ENCODE peak calls at places on chromosomes 3 and 15, in ten cellular contexts. One of them, this sample, is unnamed.

GRCh38 chr3:141228385-141228784 is 3.2 kb upstream of the PXYLP1 start:
- DNase-seq in COR-L47: peak
- DNase-seq in AML-193: no peak
- DNase-seq in activated CD8-positive, alpha-beta memory T cell treated with anti-CD3 and anti-CD28 coated beads, Interleukin-2, amount 50 U/mL, for 48 hours: no peak
- DNase-seq in stimulated activated CD4-positive, alpha-beta T cell treated with anti-CD3 and anti-CD28 coated beads, Interleukin-12 subunit alpha, Interleukin-12 subunit beta, amount 100 ng/mL, for 24 hours: no peak
- DNase-seq in NCI-H1694 treated with DMSO at 0.1 percent for 48 hours: no peak
- DNase-seq in M059J: no peak
- DNase-seq in NCI-H1048: no peak
- DNase-seq in hepatic stellate cell: no peak
- DNase-seq in activated B cell treated with CpG ODN at 0.5 μM for 24 hours: no peak
- DNase-seq in this sample: no peak

GRCh38 chr3:103048371-103048722 is 613.5 kb downstream of the ZPLD1 start:
- DNase-seq in activated B cell treated with CpG ODN at 0.5 μM for 24 hours: no peak
- DNase-seq in NCI-H1694 treated with DMSO at 0.1 percent for 48 hours: no peak
- DNase-seq in hepatic stellate cell: no peak
- DNase-seq in COR-L47: no peak
- DNase-seq in activated CD8-positive, alpha-beta memory T cell treated with anti-CD3 and anti-CD28 coated beads, Interleukin-2, amount 50 U/mL, for 48 hours: no peak
- DNase-seq in NCI-H1048: no peak
- DNase-seq in M059J: peak
- DNase-seq in AML-193: peak
- DNase-seq in stimulated activated CD4-positive, alpha-beta T cell treated with anti-CD3 and anti-CD28 coated beads, Interleukin-12 subunit alpha, Interleukin-12 subunit beta, amount 100 ng/mL, for 24 hours: no peak
- DNase-seq in this sample: no peak

GRCh38 chr3:173090492-173090891 is 50.5 kb downstream of the SPATA16 start:
- DNase-seq in stimulated activated CD4-positive, alpha-beta T cell treated with anti-CD3 and anti-CD28 coated beads, Interleukin-12 subunit alpha, Interleukin-12 subunit beta, amount 100 ng/mL, for 24 hours: no peak
- DNase-seq in NCI-H1694 treated with DMSO at 0.1 percent for 48 hours: no peak
- DNase-seq in M059J: no peak
- DNase-seq in activated CD8-positive, alpha-beta memory T cell treated with anti-CD3 and anti-CD28 coated beads, Interleukin-2, amount 50 U/mL, for 48 hours: no peak
- DNase-seq in NCI-H1048: no peak
- DNase-seq in AML-193: no peak
- DNase-seq in activated B cell treated with CpG ODN at 0.5 μM for 24 hours: no peak
- DNase-seq in hepatic stellate cell: no peak
- DNase-seq in COR-L47: no peak
- DNase-seq in this sample: no peak

GRCh38 chr3:181134873-181135272 is 145.3 kb upstream of the DNAJC19 start:
- DNase-seq in COR-L47: no peak
- DNase-seq in NCI-H1694 treated with DMSO at 0.1 percent for 48 hours: no peak
- DNase-seq in AML-193: no peak
- DNase-seq in stimulated activated CD4-positive, alpha-beta T cell treated with anti-CD3 and anti-CD28 coated beads, Interleukin-12 subunit alpha, Interleukin-12 subunit beta, amount 100 ng/mL, for 24 hours: no peak
- DNase-seq in NCI-H1048: no peak
- DNase-seq in activated B cell treated with CpG ODN at 0.5 μM for 24 hours: no peak
- DNase-seq in hepatic stellate cell: no peak
- DNase-seq in M059J: peak
- DNase-seq in activated CD8-positive, alpha-beta memory T cell treated with anti-CD3 and anti-CD28 coated beads, Interleukin-2, amount 50 U/mL, for 48 hours: no peak
- DNase-seq in this sample: no peak

GRCh38 chr15:52019394-52020252 is 604 bp downstream of the MAPK6 start:
- DNase-seq in AML-193: peak
- DNase-seq in M059J: peak
- DNase-seq in activated CD8-positive, alpha-beta memory T cell treated with anti-CD3 and anti-CD28 coated beads, Interleukin-2, amount 50 U/mL, for 48 hours: peak
- DNase-seq in hepatic stellate cell: peak
- DNase-seq in COR-L47: peak
- DNase-seq in activated B cell treated with CpG ODN at 0.5 μM for 24 hours: peak
- DNase-seq in NCI-H1048: peak
- DNase-seq in NCI-H1694 treated with DMSO at 0.1 percent for 48 hours: no peak
- DNase-seq in stimulated activated CD4-positive, alpha-beta T cell treated with anti-CD3 and anti-CD28 coated beads, Interleukin-12 subunit alpha, Interleukin-12 subunit beta, amount 100 ng/mL, for 24 hours: peak
- DNase-seq in this sample: peak

GRCh38 chr3:17342126-17342525 is 400.3 kb downstream of the TBC1D5 start:
- DNase-seq in M059J: no peak
- DNase-seq in NCI-H1694 treated with DMSO at 0.1 percent for 48 hours: no peak
- DNase-seq in AML-193: peak
- DNase-seq in activated CD8-positive, alpha-beta memory T cell treated with anti-CD3 and anti-CD28 coated beads, Interleukin-2, amount 50 U/mL, for 48 hours: no peak
- DNase-seq in stimulated activated CD4-positive, alpha-beta T cell treated with anti-CD3 and anti-CD28 coated beads, Interleukin-12 subunit alpha, Interleukin-12 subunit beta, amount 100 ng/mL, for 24 hours: no peak
- DNase-seq in COR-L47: no peak
- DNase-seq in NCI-H1048: no peak
- DNase-seq in hepatic stellate cell: no peak
- DNase-seq in activated B cell treated with CpG ODN at 0.5 μM for 24 hours: no peak
- DNase-seq in this sample: no peak

GRCh38 chr3:134630506-134630905 is 20.3 kb downstream of the KY start:
- DNase-seq in activated B cell treated with CpG ODN at 0.5 μM for 24 hours: no peak
- DNase-seq in AML-193: peak
- DNase-seq in hepatic stellate cell: no peak
- DNase-seq in activated CD8-positive, alpha-beta memory T cell treated with anti-CD3 and anti-CD28 coated beads, Interleukin-2, amount 50 U/mL, for 48 hours: peak
- DNase-seq in stimulated activated CD4-positive, alpha-beta T cell treated with anti-CD3 and anti-CD28 coated beads, Interleukin-12 subunit alpha, Interleukin-12 subunit beta, amount 100 ng/mL, for 24 hours: no peak
- DNase-seq in NCI-H1048: no peak
- DNase-seq in COR-L47: no peak
- DNase-seq in NCI-H1694 treated with DMSO at 0.1 percent for 48 hours: no peak
- DNase-seq in M059J: no peak
- DNase-seq in this sample: peak

GRCh38 chr3:142929890-142930289 is 33.6 kb downstream of the PAQR9 start:
- DNase-seq in NCI-H1048: no peak
- DNase-seq in NCI-H1694 treated with DMSO at 0.1 percent for 48 hours: no peak
- DNase-seq in stimulated activated CD4-positive, alpha-beta T cell treated with anti-CD3 and anti-CD28 coated beads, Interleukin-12 subunit alpha, Interleukin-12 subunit beta, amount 100 ng/mL, for 24 hours: no peak
- DNase-seq in M059J: no peak
- DNase-seq in hepatic stellate cell: no peak
- DNase-seq in AML-193: no peak
- DNase-seq in activated B cell treated with CpG ODN at 0.5 μM for 24 hours: no peak
- DNase-seq in COR-L47: no peak
- DNase-seq in activated CD8-positive, alpha-beta memory T cell treated with anti-CD3 and anti-CD28 coated beads, Interleukin-2, amount 50 U/mL, for 48 hours: no peak
- DNase-seq in this sample: no peak

GRCh38 chr3:138049157-138049919 is 39.4 kb downstream of the CLDN18 start:
- DNase-seq in AML-193: no peak
- DNase-seq in COR-L47: no peak
- DNase-seq in NCI-H1694 treated with DMSO at 0.1 percent for 48 hours: no peak
- DNase-seq in M059J: peak
- DNase-seq in stimulated activated CD4-positive, alpha-beta T cell treated with anti-CD3 and anti-CD28 coated beads, Interleukin-12 subunit alpha, Interleukin-12 subunit beta, amount 100 ng/mL, for 24 hours: no peak
- DNase-seq in NCI-H1048: no peak
- DNase-seq in activated B cell treated with CpG ODN at 0.5 μM for 24 hours: no peak
- DNase-seq in activated CD8-positive, alpha-beta memory T cell treated with anti-CD3 and anti-CD28 coated beads, Interleukin-2, amount 50 U/mL, for 48 hours: no peak
- DNase-seq in hepatic stellate cell: peak
- DNase-seq in this sample: no peak

GRCh38 chr15:83887404-83887803 is 233.5 kb downstream of the ADAMTSL3 start:
- DNase-seq in hepatic stellate cell: no peak
- DNase-seq in activated B cell treated with CpG ODN at 0.5 μM for 24 hours: no peak
- DNase-seq in AML-193: no peak
- DNase-seq in stimulated activated CD4-positive, alpha-beta T cell treated with anti-CD3 and anti-CD28 coated beads, Interleukin-12 subunit alpha, Interleukin-12 subunit beta, amount 100 ng/mL, for 24 hours: no peak
- DNase-seq in COR-L47: no peak
- DNase-seq in NCI-H1694 treated with DMSO at 0.1 percent for 48 hours: no peak
- DNase-seq in NCI-H1048: no peak
- DNase-seq in activated CD8-positive, alpha-beta memory T cell treated with anti-CD3 and anti-CD28 coated beads, Interleukin-2, amount 50 U/mL, for 48 hours: no peak
- DNase-seq in M059J: no peak
- DNase-seq in this sample: no peak

GRCh38 chr15:42608110-42608531 is 32.7 kb downstream of the STARD9 start:
- DNase-seq in NCI-H1694 treated with DMSO at 0.1 percent for 48 hours: no peak
- DNase-seq in stimulated activated CD4-positive, alpha-beta T cell treated with anti-CD3 and anti-CD28 coated beads, Interleukin-12 subunit alpha, Interleukin-12 subunit beta, amount 100 ng/mL, for 24 hours: no peak
- DNase-seq in activated B cell treated with CpG ODN at 0.5 μM for 24 hours: no peak
- DNase-seq in COR-L47: no peak
- DNase-seq in hepatic stellate cell: no peak
- DNase-seq in NCI-H1048: no peak
- DNase-seq in activated CD8-positive, alpha-beta memory T cell treated with anti-CD3 and anti-CD28 coated beads, Interleukin-2, amount 50 U/mL, for 48 hours: peak
- DNase-seq in M059J: peak
- DNase-seq in AML-193: peak
- DNase-seq in this sample: peak

GRCh38 chr3:34957707-34958106 is 681.6 kb upstream of the ARPP21 start:
- DNase-seq in NCI-H1048: no peak
- DNase-seq in COR-L47: no peak
- DNase-seq in activated CD8-positive, alpha-beta memory T cell treated with anti-CD3 and anti-CD28 coated beads, Interleukin-2, amount 50 U/mL, for 48 hours: no peak
- DNase-seq in M059J: no peak
- DNase-seq in NCI-H1694 treated with DMSO at 0.1 percent for 48 hours: no peak
- DNase-seq in AML-193: no peak
- DNase-seq in activated B cell treated with CpG ODN at 0.5 μM for 24 hours: no peak
- DNase-seq in stimulated activated CD4-positive, alpha-beta T cell treated with anti-CD3 and anti-CD28 coated beads, Interleukin-12 subunit alpha, Interleukin-12 subunit beta, amount 100 ng/mL, for 24 hours: no peak
- DNase-seq in hepatic stellate cell: no peak
- DNase-seq in this sample: no peak

GRCh38 chr15:39127925-39128617 is 452.8 kb upstream of the THBS1 start:
- DNase-seq in stimulated activated CD4-positive, alpha-beta T cell treated with anti-CD3 and anti-CD28 coated beads, Interleukin-12 subunit alpha, Interleukin-12 subunit beta, amount 100 ng/mL, for 24 hours: no peak
- DNase-seq in AML-193: no peak
- DNase-seq in hepatic stellate cell: peak
- DNase-seq in NCI-H1048: no peak
- DNase-seq in M059J: peak
- DNase-seq in NCI-H1694 treated with DMSO at 0.1 percent for 48 hours: no peak
- DNase-seq in activated B cell treated with CpG ODN at 0.5 μM for 24 hours: no peak
- DNase-seq in activated CD8-positive, alpha-beta memory T cell treated with anti-CD3 and anti-CD28 coated beads, Interleukin-2, amount 50 U/mL, for 48 hours: no peak
- DNase-seq in COR-L47: peak
- DNase-seq in this sample: no peak

GRCh38 chr3:67863869-67864268 is 209.5 kb upstream of the SUCLG2 start:
- DNase-seq in NCI-H1694 treated with DMSO at 0.1 percent for 48 hours: no peak
- DNase-seq in COR-L47: no peak
- DNase-seq in hepatic stellate cell: no peak
- DNase-seq in NCI-H1048: no peak
- DNase-seq in M059J: no peak
- DNase-seq in activated B cell treated with CpG ODN at 0.5 μM for 24 hours: no peak
- DNase-seq in stimulated activated CD4-positive, alpha-beta T cell treated with anti-CD3 and anti-CD28 coated beads, Interleukin-12 subunit alpha, Interleukin-12 subunit beta, amount 100 ng/mL, for 24 hours: no peak
- DNase-seq in activated CD8-positive, alpha-beta memory T cell treated with anti-CD3 and anti-CD28 coated beads, Interleukin-2, amount 50 U/mL, for 48 hours: no peak
- DNase-seq in AML-193: peak
- DNase-seq in this sample: no peak

GRCh38 chr3:120705851-120706582 is 24.0 kb upstream of the HGD start:
- DNase-seq in M059J: no peak
- DNase-seq in COR-L47: no peak
- DNase-seq in activated B cell treated with CpG ODN at 0.5 μM for 24 hours: no peak
- DNase-seq in stimulated activated CD4-positive, alpha-beta T cell treated with anti-CD3 and anti-CD28 coated beads, Interleukin-12 subunit alpha, Interleukin-12 subunit beta, amount 100 ng/mL, for 24 hours: no peak
- DNase-seq in hepatic stellate cell: no peak
- DNase-seq in activated CD8-positive, alpha-beta memory T cell treated with anti-CD3 and anti-CD28 coated beads, Interleukin-2, amount 50 U/mL, for 48 hours: no peak
- DNase-seq in NCI-H1694 treated with DMSO at 0.1 percent for 48 hours: no peak
- DNase-seq in NCI-H1048: no peak
- DNase-seq in AML-193: no peak
- DNase-seq in this sample: no peak

GRCh38 chr3:170429050-170429449 is 10.4 kb downstream of the CLDN11 start:
- DNase-seq in M059J: peak
- DNase-seq in NCI-H1048: no peak
- DNase-seq in AML-193: no peak
- DNase-seq in NCI-H1694 treated with DMSO at 0.1 percent for 48 hours: no peak
- DNase-seq in activated CD8-positive, alpha-beta memory T cell treated with anti-CD3 and anti-CD28 coated beads, Interleukin-2, amount 50 U/mL, for 48 hours: no peak
- DNase-seq in hepatic stellate cell: peak
- DNase-seq in stimulated activated CD4-positive, alpha-beta T cell treated with anti-CD3 and anti-CD28 coated beads, Interleukin-12 subunit alpha, Interleukin-12 subunit beta, amount 100 ng/mL, for 24 hours: no peak
- DNase-seq in COR-L47: no peak
- DNase-seq in activated B cell treated with CpG ODN at 0.5 μM for 24 hours: no peak
- DNase-seq in this sample: no peak

GRCh38 chr3:171328419-171329082 is 131.7 kb downstream of the TNIK start:
- DNase-seq in AML-193: peak
- DNase-seq in stimulated activated CD4-positive, alpha-beta T cell treated with anti-CD3 and anti-CD28 coated beads, Interleukin-12 subunit alpha, Interleukin-12 subunit beta, amount 100 ng/mL, for 24 hours: no peak
- DNase-seq in activated CD8-positive, alpha-beta memory T cell treated with anti-CD3 and anti-CD28 coated beads, Interleukin-2, amount 50 U/mL, for 48 hours: peak
- DNase-seq in COR-L47: peak
- DNase-seq in NCI-H1694 treated with DMSO at 0.1 percent for 48 hours: no peak
- DNase-seq in activated B cell treated with CpG ODN at 0.5 μM for 24 hours: no peak
- DNase-seq in M059J: peak
- DNase-seq in hepatic stellate cell: no peak
- DNase-seq in NCI-H1048: no peak
- DNase-seq in this sample: peak

GRCh38 chr3:132730891-132731580 is 8.8 kb upstream of the NPHP3 start:
- DNase-seq in activated B cell treated with CpG ODN at 0.5 μM for 24 hours: no peak
- DNase-seq in AML-193: peak
- DNase-seq in stimulated activated CD4-positive, alpha-beta T cell treated with anti-CD3 and anti-CD28 coated beads, Interleukin-12 subunit alpha, Interleukin-12 subunit beta, amount 100 ng/mL, for 24 hours: no peak
- DNase-seq in NCI-H1048: peak
- DNase-seq in COR-L47: peak
- DNase-seq in M059J: peak
- DNase-seq in activated CD8-positive, alpha-beta memory T cell treated with anti-CD3 and anti-CD28 coated beads, Interleukin-2, amount 50 U/mL, for 48 hours: no peak
- DNase-seq in NCI-H1694 treated with DMSO at 0.1 percent for 48 hours: peak
- DNase-seq in hepatic stellate cell: no peak
- DNase-seq in this sample: no peak

GRCh38 chr3:13109516-13109915 is 36.3 kb upstream of the IQSEC1 start:
- DNase-seq in NCI-H1048: no peak
- DNase-seq in AML-193: no peak
- DNase-seq in M059J: no peak
- DNase-seq in activated CD8-positive, alpha-beta memory T cell treated with anti-CD3 and anti-CD28 coated beads, Interleukin-2, amount 50 U/mL, for 48 hours: no peak
- DNase-seq in stimulated activated CD4-positive, alpha-beta T cell treated with anti-CD3 and anti-CD28 coated beads, Interleukin-12 subunit alpha, Interleukin-12 subunit beta, amount 100 ng/mL, for 24 hours: no peak
- DNase-seq in NCI-H1694 treated with DMSO at 0.1 percent for 48 hours: no peak
- DNase-seq in hepatic stellate cell: no peak
- DNase-seq in activated B cell treated with CpG ODN at 0.5 μM for 24 hours: no peak
- DNase-seq in COR-L47: no peak
- DNase-seq in this sample: no peak

GRCh38 chr15:96058103-96058851 is 272.2 kb upstream of the NR2F2 start:
- DNase-seq in AML-193: peak
- DNase-seq in M059J: no peak
- DNase-seq in COR-L47: no peak
- DNase-seq in hepatic stellate cell: no peak
- DNase-seq in activated CD8-positive, alpha-beta memory T cell treated with anti-CD3 and anti-CD28 coated beads, Interleukin-2, amount 50 U/mL, for 48 hours: no peak
- DNase-seq in NCI-H1048: no peak
- DNase-seq in stimulated activated CD4-positive, alpha-beta T cell treated with anti-CD3 and anti-CD28 coated beads, Interleukin-12 subunit alpha, Interleukin-12 subunit beta, amount 100 ng/mL, for 24 hours: no peak
- DNase-seq in activated B cell treated with CpG ODN at 0.5 μM for 24 hours: no peak
- DNase-seq in NCI-H1694 treated with DMSO at 0.1 percent for 48 hours: no peak
- DNase-seq in this sample: no peak

GRCh38 chr15:73691398-73691797 is 7.2 kb downstream of the CD276 start:
- DNase-seq in NCI-H1048: no peak
- DNase-seq in activated B cell treated with CpG ODN at 0.5 μM for 24 hours: no peak
- DNase-seq in M059J: no peak
- DNase-seq in hepatic stellate cell: peak
- DNase-seq in COR-L47: no peak
- DNase-seq in activated CD8-positive, alpha-beta memory T cell treated with anti-CD3 and anti-CD28 coated beads, Interleukin-2, amount 50 U/mL, for 48 hours: no peak
- DNase-seq in AML-193: no peak
- DNase-seq in stimulated activated CD4-positive, alpha-beta T cell treated with anti-CD3 and anti-CD28 coated beads, Interleukin-12 subunit alpha, Interleukin-12 subunit beta, amount 100 ng/mL, for 24 hours: no peak
- DNase-seq in NCI-H1694 treated with DMSO at 0.1 percent for 48 hours: no peak
- DNase-seq in this sample: no peak

GRCh38 chr3:137110392-137110996 is 152.7 kb downstream of the IL20RB start:
- DNase-seq in AML-193: peak
- DNase-seq in M059J: peak
- DNase-seq in activated B cell treated with CpG ODN at 0.5 μM for 24 hours: no peak
- DNase-seq in hepatic stellate cell: peak
- DNase-seq in activated CD8-positive, alpha-beta memory T cell treated with anti-CD3 and anti-CD28 coated beads, Interleukin-2, amount 50 U/mL, for 48 hours: no peak
- DNase-seq in NCI-H1694 treated with DMSO at 0.1 percent for 48 hours: peak
- DNase-seq in COR-L47: peak
- DNase-seq in NCI-H1048: no peak
- DNase-seq in stimulated activated CD4-positive, alpha-beta T cell treated with anti-CD3 and anti-CD28 coated beads, Interleukin-12 subunit alpha, Interleukin-12 subunit beta, amount 100 ng/mL, for 24 hours: no peak
- DNase-seq in this sample: no peak

GRCh38 chr3:10473581-10474438 is 31.6 kb downstream of the ATP2B2 start:
- DNase-seq in hepatic stellate cell: no peak
- DNase-seq in COR-L47: no peak
- DNase-seq in activated B cell treated with CpG ODN at 0.5 μM for 24 hours: no peak
- DNase-seq in M059J: no peak
- DNase-seq in activated CD8-positive, alpha-beta memory T cell treated with anti-CD3 and anti-CD28 coated beads, Interleukin-2, amount 50 U/mL, for 48 hours: no peak
- DNase-seq in AML-193: no peak
- DNase-seq in stimulated activated CD4-positive, alpha-beta T cell treated with anti-CD3 and anti-CD28 coated beads, Interleukin-12 subunit alpha, Interleukin-12 subunit beta, amount 100 ng/mL, for 24 hours: no peak
- DNase-seq in NCI-H1694 treated with DMSO at 0.1 percent for 48 hours: no peak
- DNase-seq in NCI-H1048: no peak
- DNase-seq in this sample: no peak

GRCh38 chr3:159413319-159413718 is 575.3 kb upstream of the IL12A start:
- DNase-seq in AML-193: no peak
- DNase-seq in M059J: no peak
- DNase-seq in NCI-H1694 treated with DMSO at 0.1 percent for 48 hours: no peak
- DNase-seq in activated CD8-positive, alpha-beta memory T cell treated with anti-CD3 and anti-CD28 coated beads, Interleukin-2, amount 50 U/mL, for 48 hours: no peak
- DNase-seq in COR-L47: no peak
- DNase-seq in hepatic stellate cell: no peak
- DNase-seq in stimulated activated CD4-positive, alpha-beta T cell treated with anti-CD3 and anti-CD28 coated beads, Interleukin-12 subunit alpha, Interleukin-12 subunit beta, amount 100 ng/mL, for 24 hours: no peak
- DNase-seq in NCI-H1048: no peak
- DNase-seq in activated B cell treated with CpG ODN at 0.5 μM for 24 hours: no peak
- DNase-seq in this sample: no peak

GRCh38 chr3:42873216-42873982 is 2.3 kb downstream of the CYP8B1 start:
- DNase-seq in AML-193: no peak
- DNase-seq in NCI-H1694 treated with DMSO at 0.1 percent for 48 hours: no peak
- DNase-seq in M059J: no peak
- DNase-seq in hepatic stellate cell: no peak
- DNase-seq in COR-L47: no peak
- DNase-seq in NCI-H1048: no peak
- DNase-seq in activated B cell treated with CpG ODN at 0.5 μM for 24 hours: no peak
- DNase-seq in stimulated activated CD4-positive, alpha-beta T cell treated with anti-CD3 and anti-CD28 coated beads, Interleukin-12 subunit alpha, Interleukin-12 subunit beta, amount 100 ng/mL, for 24 hours: no peak
- DNase-seq in activated CD8-positive, alpha-beta memory T cell treated with anti-CD3 and anti-CD28 coated beads, Interleukin-2, amount 50 U/mL, for 48 hours: no peak
- DNase-seq in this sample: no peak

GRCh38 chr3:65828706-65829105 is 210.0 kb downstream of the MAGI1 start:
- DNase-seq in AML-193: no peak
- DNase-seq in NCI-H1694 treated with DMSO at 0.1 percent for 48 hours: no peak
- DNase-seq in hepatic stellate cell: no peak
- DNase-seq in stimulated activated CD4-positive, alpha-beta T cell treated with anti-CD3 and anti-CD28 coated beads, Interleukin-12 subunit alpha, Interleukin-12 subunit beta, amount 100 ng/mL, for 24 hours: no peak
- DNase-seq in M059J: peak
- DNase-seq in COR-L47: no peak
- DNase-seq in activated B cell treated with CpG ODN at 0.5 μM for 24 hours: no peak
- DNase-seq in activated CD8-positive, alpha-beta memory T cell treated with anti-CD3 and anti-CD28 coated beads, Interleukin-2, amount 50 U/mL, for 48 hours: no peak
- DNase-seq in NCI-H1048: no peak
- DNase-seq in this sample: no peak